ENCODE peak calls at places on chromosome 16, in seven cellular contexts. K is neural progenitor cell; J is CD4-positive, alpha-beta T cell; M is T-helper 2 cell; P is Kasumi-1; V is activated CD8-positive, alpha-beta T cell treated with anti-CD3 and anti-CD28 coated beads, Interleukin-2, amount 10 ng/mL, durations not matched to agents 7 days and 5 days; B is DMS79 treated with DMSO at 0.1 percent for 48 hours. S is an unnamed sample.

GRCh38 chr16:57799619-57800212 is 2.6 kb downstream of the KIFC3 start:
- DNase-seq in J (no peak), K (no peak), B (peak), P (peak), M (no peak), V (no peak), S (no peak)

GRCh38 chr16:89257281-89257731 is 39.8 kb downstream of the ZNF778 start:
- DNase-seq in J (no peak), P (no peak), B (no peak), M (no peak), V (peak), K (peak), S (peak)

GRCh38 chr16:57113042-57113453 is 20.7 kb downstream of the CPNE2 start:
- DNase-seq in V (no peak), J (no peak), M (no peak), B (no peak), K (no peak), P (no peak), S (peak)

GRCh38 chr16:3577302-3577752 is at the start of gene NLRC3:
- DNase-seq in P (peak), V (peak), B (no peak), J (peak), K (no peak), M (no peak), S (no peak)

GRCh38 chr16:58393138-58393504 is 850 bp downstream of the GINS3 start:
- DNase-seq in V (no peak), B (peak), M (no peak), K (peak), P (peak), J (no peak), S (no peak)

GRCh38 chr16:66278604-66279262 is 87.8 kb upstream of the CDH5 start:
- DNase-seq in J (no peak), B (no peak), M (no peak), V (no peak), K (no peak), P (no peak), S (no peak)

GRCh38 chr16:85302018-85302847 is 190.0 kb upstream of the CIBAR2 start:
- DNase-seq in K (peak), P (no peak), V (no peak), B (no peak), M (no peak), J (no peak), S (peak)

GRCh38 chr16:11232852-11233726 is 22.9 kb downstream of the SOCS1 start:
- DNase-seq in M (peak), B (no peak), V (peak), K (no peak), P (peak), J (peak), S (no peak)

GRCh38 chr16:70715860-70716357 is 30.1 kb upstream of the MTSS2 start:
- DNase-seq in B (peak), K (no peak), P (no peak), J (no peak), M (no peak), V (no peak), S (peak)

GRCh38 chr16:48067388-48067787 is 88.4 kb downstream of the ABCC12 start:
- DNase-seq in J (no peak), B (no peak), K (no peak), M (no peak), P (no peak), V (no peak), S (no peak)

GRCh38 chr16:8370374-8371015 is 219.8 kb downstream of the TMEM114 start:
- DNase-seq in M (no peak), J (no peak), V (no peak), P (no peak), K (no peak), B (no peak), S (peak)

GRCh38 chr16:89360760-89361435 is 129.5 kb downstream of the ANKRD11 start:
- DNase-seq in J (peak), P (peak), K (no peak), M (peak), V (peak), B (peak), S (no peak)

GRCh38 chr16:28181557-28181914 is 30.2 kb downstream of the XPO6 start:
- DNase-seq in M (no peak), J (no peak), P (no peak), B (no peak), K (no peak), V (no peak), S (peak)

GRCh38 chr16:28863929-28864886 is 565 bp downstream of the SH2B1 start:
- DNase-seq in J (no peak), M (no peak), B (no peak), V (peak), P (no peak), K (peak), S (peak)

GRCh38 chr16:53433930-53434435 is 288 bp upstream of the RBL2 start:
- DNase-seq in K (no peak), J (peak), M (no peak), V (peak), B (no peak), P (peak), S (no peak)